ENCODE peak calls at places on chromosome 12, in four cellular contexts. One of them, this sample, is unnamed.

GRCh38 chr12:132429122-132429931 is 60.6 kb upstream of the FBRSL1 start:
- DNase-seq in right lobe of liver: no peak
- DNase-seq in tibial artery: no peak
- DNase-seq in psoas muscle: no peak
- DNase-seq in this sample: no peak

GRCh38 chr12:1594295-1595025 is at the start of gene FBXL14:
- DNase-seq in right lobe of liver: peak; percentile 90
- DNase-seq in tibial artery: peak; percentile 93
- DNase-seq in psoas muscle: peak; percentile 95
- DNase-seq in this sample: peak; percentile 90

GRCh38 chr12:62802981-62803380 is 132.0 kb downstream of the PPM1H start:
- DNase-seq in tibial artery: no peak
- DNase-seq in psoas muscle: no peak
- DNase-seq in right lobe of liver: no peak
- DNase-seq in this sample: no peak

GRCh38 chr12:19186722-19187661 is 57.5 kb downstream of the PLEKHA5 start:
- DNase-seq in psoas muscle: no peak
- DNase-seq in right lobe of liver: no peak
- DNase-seq in tibial artery: no peak
- DNase-seq in this sample: no peak

GRCh38 chr12:120652671-120653435 is 12.4 kb downstream of the CABP1 start:
- DNase-seq in psoas muscle: no peak
- DNase-seq in right lobe of liver: peak; percentile 5
- DNase-seq in tibial artery: peak; percentile 92
- DNase-seq in this sample: no peak

GRCh38 chr12:129081755-129082250 is 228.5 kb downstream of the GLT1D1 start:
- DNase-seq in psoas muscle: peak; percentile 26
- DNase-seq in tibial artery: no peak
- DNase-seq in right lobe of liver: no peak
- DNase-seq in this sample: no peak

GRCh38 chr12:21891763-21892217 is 49.4 kb downstream of the ABCC9 start:
- DNase-seq in psoas muscle: peak; percentile 70
- DNase-seq in tibial artery: peak; percentile 86
- DNase-seq in right lobe of liver: peak; percentile 63
- DNase-seq in this sample: no peak

GRCh38 chr12:20364501-20364900 is 3.8 kb upstream of the PDE3A start:
- DNase-seq in tibial artery: no peak
- DNase-seq in psoas muscle: no peak
- DNase-seq in right lobe of liver: no peak
- DNase-seq in this sample: no peak

GRCh38 chr12:15227004-15227679 is 5.9 kb upstream of the RERG start:
- DNase-seq in psoas muscle: peak; percentile 56
- DNase-seq in right lobe of liver: peak; percentile 33
- DNase-seq in tibial artery: no peak
- DNase-seq in this sample: peak; percentile 41

GRCh38 chr12:115134298-115134697 is 450.3 kb upstream of the TBX3 start:
- DNase-seq in right lobe of liver: no peak
- DNase-seq in psoas muscle: no peak
- DNase-seq in tibial artery: no peak
- DNase-seq in this sample: no peak

GRCh38 chr12:68224613-68225285 is 861 bp downstream of the IL26 start:
- DNase-seq in tibial artery: no peak
- DNase-seq in right lobe of liver: no peak
- DNase-seq in psoas muscle: no peak
- DNase-seq in this sample: no peak

GRCh38 chr12:7907009-7907408 is 29.0 kb downstream of the SLC2A3 start:
- DNase-seq in tibial artery: no peak
- DNase-seq in psoas muscle: no peak
- DNase-seq in right lobe of liver: peak; percentile 63
- DNase-seq in this sample: no peak

GRCh38 chr12:6615802-6616201 is 8.6 kb upstream of the CHD4 start:
- DNase-seq in right lobe of liver: no peak
- DNase-seq in psoas muscle: no peak
- DNase-seq in tibial artery: no peak
- DNase-seq in this sample: no peak
- H3K4me1 ChIP-seq in right lobe of liver: no peaks in the 10 kb centered on the region
- H3K4me1 ChIP-seq in psoas muscle: peaks cover 13% of the 10 kb centered on the region
- H3K4me1 ChIP-seq in tibial artery: peaks cover 23% of the 10 kb centered on the region
- H3K4me1 ChIP-seq in this sample: peaks cover 7% of the 10 kb centered on the region

DNA sequence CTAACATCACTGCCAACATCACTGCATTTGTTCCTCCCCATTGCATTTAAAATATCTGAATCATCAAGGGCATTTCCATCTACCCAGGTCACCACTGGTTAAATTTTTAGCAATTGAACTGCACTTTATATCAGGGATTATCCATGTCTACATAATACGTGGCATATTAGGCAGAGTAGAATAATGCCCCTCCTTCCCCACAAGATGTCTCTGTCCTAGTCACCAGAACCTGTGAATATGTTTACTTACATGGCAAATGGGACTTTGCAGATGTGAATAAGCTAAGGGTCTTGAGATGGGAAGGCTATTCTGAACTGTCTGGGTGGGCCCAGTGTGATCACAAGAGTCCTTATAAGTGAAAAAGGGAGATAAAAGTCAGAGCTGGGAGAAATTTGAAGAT is 181.7 kb upstream of the ARID2 start:
- DNase-seq in right lobe of liver: no peak
- DNase-seq in tibial artery: no peak
- DNase-seq in psoas muscle: no peak
- DNase-seq in this sample: no peak
- TF ChIP-seq CTCF in right lobe of liver: no peak
- TF ChIP-seq CTCF in tibial artery: no peak
- TF ChIP-seq CTCF in psoas muscle: no peak
- TF ChIP-seq CTCF in this sample: no peak

GRCh38 chr12:89160716-89161123 is 191.6 kb downstream of the DUSP6 start:
- DNase-seq in tibial artery: peak; percentile 66
- DNase-seq in right lobe of liver: peak; percentile 42
- DNase-seq in psoas muscle: peak; percentile 50
- DNase-seq in this sample: peak; percentile 58
- H3K4me1 ChIP-seq in tibial artery: peaks cover 4% of the 10 kb centered on the region
- H3K4me1 ChIP-seq in right lobe of liver: no peaks in the 10 kb centered on the region
- H3K4me1 ChIP-seq in psoas muscle: peaks cover 7% of the 10 kb centered on the region
- H3K4me1 ChIP-seq in this sample: peaks cover 19% of the 10 kb centered on the region

GRCh38 chr12:101847325-101847724 is 16.6 kb upstream of the GNPTAB start:
- DNase-seq in psoas muscle: no peak
- DNase-seq in right lobe of liver: no peak
- DNase-seq in tibial artery: no peak
- DNase-seq in this sample: no peak
- TF ChIP-seq CTCF in psoas muscle: no peak
- TF ChIP-seq CTCF in right lobe of liver: no peak
- TF ChIP-seq CTCF in tibial artery: no peak
- TF ChIP-seq CTCF in this sample: no peak

GRCh38 chr12:47982311-47982710 is 18.9 kb downstream of the TMEM106C start:
- DNase-seq in right lobe of liver: no peak
- DNase-seq in psoas muscle: no peak
- DNase-seq in tibial artery: no peak
- DNase-seq in this sample: no peak
- H3K4me1 ChIP-seq in right lobe of liver: no peaks in the 10 kb centered on the region
- H3K4me1 ChIP-seq in psoas muscle: no peaks in the 10 kb centered on the region
- H3K4me1 ChIP-seq in tibial artery: no peaks in the 10 kb centered on the region
- H3K4me1 ChIP-seq in this sample: peaks cover 2% of the 10 kb centered on the region

DNA sequence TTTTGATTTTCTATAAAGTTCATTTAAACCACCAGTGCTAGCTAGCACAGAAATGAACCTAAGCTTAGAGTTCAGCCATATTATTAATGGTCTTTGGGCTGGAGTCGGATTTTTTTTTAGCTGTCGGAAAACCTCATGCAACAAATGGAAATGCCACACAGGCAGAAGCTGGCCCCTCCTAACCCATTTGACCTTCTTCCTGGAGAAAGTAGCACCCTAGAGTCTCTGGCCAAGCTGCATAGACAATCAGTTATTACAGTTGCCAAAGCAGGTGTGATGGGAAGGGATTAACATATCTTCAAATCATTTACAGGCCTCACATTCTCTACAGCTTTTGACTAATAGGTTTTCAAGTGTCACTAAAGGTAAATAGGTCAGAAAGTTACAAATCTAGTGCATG is 49.4 kb downstream of the PTPRQ start:
- DNase-seq in tibial artery: no peak
- DNase-seq in psoas muscle: no peak
- DNase-seq in right lobe of liver: no peak
- DNase-seq in this sample: no peak
- TF ChIP-seq CTCF in tibial artery: no peak
- TF ChIP-seq CTCF in psoas muscle: no peak
- TF ChIP-seq CTCF in right lobe of liver: no peak
- TF ChIP-seq CTCF in this sample: no peak

DNA sequence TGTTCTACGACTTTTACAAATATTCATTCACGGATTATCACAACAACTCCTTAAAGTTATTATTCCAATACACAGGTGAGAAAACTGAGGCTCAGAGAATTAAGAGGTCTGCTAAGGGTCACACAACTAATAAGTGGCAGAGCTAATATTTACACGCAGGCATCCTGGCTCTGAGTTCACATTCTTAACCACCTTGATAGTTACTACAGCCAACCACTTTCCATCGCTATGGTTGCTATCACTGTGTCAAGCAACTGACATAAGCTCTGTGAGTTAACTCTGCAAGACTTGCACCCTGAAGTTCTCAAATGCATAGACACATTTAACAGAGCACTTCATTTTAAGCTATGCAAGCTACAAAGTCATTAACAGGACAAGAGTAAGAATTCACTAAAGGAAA is 3.7 kb downstream of the GLT8D2 start:
- DNase-seq in psoas muscle: no peak
- DNase-seq in right lobe of liver: no peak
- DNase-seq in tibial artery: no peak
- DNase-seq in this sample: no peak
- H3K4me1 ChIP-seq in psoas muscle: peaks cover 12% of the 10 kb centered on the region
- H3K4me1 ChIP-seq in right lobe of liver: no peaks in the 10 kb centered on the region
- H3K4me1 ChIP-seq in tibial artery: peaks cover 40% of the 10 kb centered on the region
- H3K4me1 ChIP-seq in this sample: peaks cover 4% of the 10 kb centered on the region

GRCh38 chr12:69739287-69740191 is 879 bp downstream of the RAB3IP start:
- DNase-seq in psoas muscle: peak; percentile 66
- DNase-seq in right lobe of liver: peak; percentile 75
- DNase-seq in tibial artery: peak; percentile 69
- DNase-seq in this sample: peak; percentile 55

GRCh38 chr12:69738351-69739286 is at the start of gene RAB3IP:
- DNase-seq in psoas muscle: peak; percentile 95
- DNase-seq in tibial artery: peak; percentile 91
- DNase-seq in right lobe of liver: peak; percentile 95
- DNase-seq in this sample: peak; percentile 93

DNA sequence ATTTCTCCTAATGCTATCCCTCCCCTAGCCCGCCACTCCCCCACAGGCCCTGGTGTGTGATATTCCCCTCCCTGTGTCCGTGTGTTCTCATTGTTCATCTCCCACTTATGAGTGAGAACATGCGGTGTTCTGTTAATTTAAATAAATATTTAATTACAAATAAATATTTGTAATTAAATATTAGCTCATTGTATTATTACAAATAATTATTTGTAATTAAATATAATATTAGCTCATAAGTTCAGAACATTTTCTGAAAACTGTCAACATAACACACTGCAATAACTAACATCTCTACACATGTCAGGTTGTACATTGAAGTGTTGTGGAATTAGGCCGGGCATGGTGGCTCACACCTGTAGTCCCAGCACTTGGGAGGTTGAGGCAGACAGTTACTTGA is 5.4 kb downstream of the RAB3IP start:
- DNase-seq in right lobe of liver: no peak
- DNase-seq in tibial artery: no peak
- DNase-seq in psoas muscle: no peak
- DNase-seq in this sample: no peak
- TF ChIP-seq CTCF in right lobe of liver: no peak
- TF ChIP-seq CTCF in tibial artery: no peak
- TF ChIP-seq CTCF in psoas muscle: no peak
- TF ChIP-seq CTCF in this sample: no peak

This sample was measured in lung.